ENCODE peak calls at places on chromosome 17, in nine cellular contexts. One of them, this sample, is unnamed.

GRCh38 chr17:31674305-31674704 is 184.7 kb downstream of the COPRS start:
- DNase-seq in naive thymus-derived CD4-positive, alpha-beta T cell: no peak
- DNase-seq in body of pancreas: no peak
- DNase-seq in gastrocnemius medialis: no peak
- DNase-seq in small intestine: no peak
- DNase-seq in RWPE2: no peak
- DNase-seq in adrenal gland: no peak
- DNase-seq in stomach: no peak
- DNase-seq in transverse colon: no peak
- DNase-seq in this sample: no peak

GRCh38 chr17:68562736-68563135 is 38.4 kb downstream of the FAM20A start:
- DNase-seq in transverse colon: no peak
- DNase-seq in gastrocnemius medialis: no peak
- DNase-seq in body of pancreas: no peak
- DNase-seq in small intestine: no peak
- DNase-seq in RWPE2: no peak
- DNase-seq in stomach: no peak
- DNase-seq in adrenal gland: no peak
- DNase-seq in naive thymus-derived CD4-positive, alpha-beta T cell: no peak
- DNase-seq in this sample: no peak

GRCh38 chr17:33494156-33494555 is 201.1 kb upstream of the ASIC2 start:
- DNase-seq in adrenal gland: no peak
- DNase-seq in small intestine: no peak
- DNase-seq in transverse colon: no peak
- DNase-seq in body of pancreas: no peak
- DNase-seq in naive thymus-derived CD4-positive, alpha-beta T cell: no peak
- DNase-seq in stomach: no peak
- DNase-seq in RWPE2: no peak
- DNase-seq in gastrocnemius medialis: no peak
- DNase-seq in this sample: no peak

GRCh38 chr17:62775876-62776275 is 32.2 kb downstream of the MARCHF10 start:
- DNase-seq in small intestine: no peak
- DNase-seq in transverse colon: no peak
- DNase-seq in body of pancreas: no peak
- DNase-seq in adrenal gland: no peak
- DNase-seq in RWPE2: no peak
- DNase-seq in naive thymus-derived CD4-positive, alpha-beta T cell: no peak
- DNase-seq in gastrocnemius medialis: no peak
- DNase-seq in stomach: no peak
- DNase-seq in this sample: no peak

GRCh38 chr17:78883090-78883532 is 19.9 kb downstream of the CEP295NL start:
- DNase-seq in body of pancreas: no peak
- DNase-seq in transverse colon: peak; percentile 63
- DNase-seq in stomach: peak; percentile 69
- DNase-seq in naive thymus-derived CD4-positive, alpha-beta T cell: no peak
- DNase-seq in adrenal gland: no peak
- DNase-seq in RWPE2: no peak
- DNase-seq in small intestine: peak; percentile 85
- DNase-seq in gastrocnemius medialis: peak; percentile 50
- DNase-seq in this sample: no peak

GRCh38 chr17:27390540-27390939 is 65.7 kb upstream of the KSR1 start:
- DNase-seq in RWPE2: no peak
- DNase-seq in body of pancreas: no peak
- DNase-seq in small intestine: no peak
- DNase-seq in naive thymus-derived CD4-positive, alpha-beta T cell: no peak
- DNase-seq in adrenal gland: no peak
- DNase-seq in gastrocnemius medialis: no peak
- DNase-seq in stomach: no peak
- DNase-seq in transverse colon: no peak
- DNase-seq in this sample: no peak

GRCh38 chr17:67129283-67129682 is 84.9 kb downstream of the CACNG1 start:
- DNase-seq in transverse colon: no peak
- DNase-seq in body of pancreas: no peak
- DNase-seq in adrenal gland: no peak
- DNase-seq in naive thymus-derived CD4-positive, alpha-beta T cell: no peak
- DNase-seq in gastrocnemius medialis: no peak
- DNase-seq in RWPE2: no peak
- DNase-seq in stomach: no peak
- DNase-seq in small intestine: no peak
- DNase-seq in this sample: no peak

GRCh38 chr17:30969989-30970680 is 704 bp upstream of the RNF135 start:
- DNase-seq in body of pancreas: peak; percentile 47
- DNase-seq in transverse colon: peak; percentile 52
- DNase-seq in stomach: peak; percentile 26
- DNase-seq in naive thymus-derived CD4-positive, alpha-beta T cell: peak; percentile 18
- DNase-seq in RWPE2: no peak
- DNase-seq in small intestine: peak; percentile 46
- DNase-seq in adrenal gland: no peak
- DNase-seq in gastrocnemius medialis: no peak
- DNase-seq in this sample: no peak

GRCh38 chr17:13230350-13230900 is 212.6 kb upstream of the ELAC2 start:
- DNase-seq in gastrocnemius medialis: no peak
- DNase-seq in small intestine: no peak
- DNase-seq in body of pancreas: no peak
- DNase-seq in transverse colon: no peak
- DNase-seq in naive thymus-derived CD4-positive, alpha-beta T cell: no peak
- DNase-seq in RWPE2: no peak
- DNase-seq in adrenal gland: no peak
- DNase-seq in stomach: no peak
- DNase-seq in this sample: no peak

GRCh38 chr17:16304832-16305231 is 48.4 kb downstream of the CENPV start:
- DNase-seq in RWPE2: no peak
- DNase-seq in stomach: no peak
- DNase-seq in small intestine: peak; percentile 48
- DNase-seq in gastrocnemius medialis: no peak
- DNase-seq in naive thymus-derived CD4-positive, alpha-beta T cell: no peak
- DNase-seq in body of pancreas: no peak
- DNase-seq in transverse colon: no peak
- DNase-seq in adrenal gland: no peak
- DNase-seq in this sample: no peak

GRCh38 chr17:59399914-59400313 is 68.5 kb downstream of the YPEL2 start:
- DNase-seq in body of pancreas: no peak
- DNase-seq in naive thymus-derived CD4-positive, alpha-beta T cell: no peak
- DNase-seq in transverse colon: no peak
- DNase-seq in stomach: no peak
- DNase-seq in small intestine: no peak
- DNase-seq in gastrocnemius medialis: no peak
- DNase-seq in adrenal gland: no peak
- DNase-seq in RWPE2: no peak
- DNase-seq in this sample: no peak

GRCh38 chr17:39926588-39927100 is 757 bp downstream of the ORMDL3 start:
- DNase-seq in RWPE2: no peak
- DNase-seq in transverse colon: peak; percentile 60
- DNase-seq in gastrocnemius medialis: no peak
- DNase-seq in small intestine: peak; percentile 59
- DNase-seq in body of pancreas: peak; percentile 73
- DNase-seq in naive thymus-derived CD4-positive, alpha-beta T cell: peak; percentile 73
- DNase-seq in adrenal gland: no peak
- DNase-seq in stomach: peak; percentile 55
- DNase-seq in this sample: peak; percentile 48

GRCh38 chr17:65005858-65006257 is 50.7 kb downstream of the GNA13 start:
- DNase-seq in body of pancreas: no peak
- DNase-seq in RWPE2: no peak
- DNase-seq in small intestine: no peak
- DNase-seq in adrenal gland: no peak
- DNase-seq in stomach: no peak
- DNase-seq in naive thymus-derived CD4-positive, alpha-beta T cell: no peak
- DNase-seq in gastrocnemius medialis: no peak
- DNase-seq in transverse colon: no peak
- DNase-seq in this sample: no peak

GRCh38 chr17:66942453-66943264 is 21.8 kb upstream of the CACNG4 start:
- DNase-seq in RWPE2: peak; percentile 23
- DNase-seq in gastrocnemius medialis: no peak
- DNase-seq in adrenal gland: no peak
- DNase-seq in body of pancreas: no peak
- DNase-seq in transverse colon: no peak
- DNase-seq in naive thymus-derived CD4-positive, alpha-beta T cell: no peak
- DNase-seq in small intestine: no peak
- DNase-seq in stomach: no peak
- DNase-seq in this sample: no peak

GRCh38 chr17:47853616-47854015 is 2.7 kb upstream of the SP6 start:
- DNase-seq in transverse colon: no peak
- DNase-seq in stomach: no peak
- DNase-seq in gastrocnemius medialis: no peak
- DNase-seq in body of pancreas: no peak
- DNase-seq in naive thymus-derived CD4-positive, alpha-beta T cell: no peak
- DNase-seq in small intestine: no peak
- DNase-seq in RWPE2: no peak
- DNase-seq in adrenal gland: no peak
- DNase-seq in this sample: no peak

GRCh38 chr17:20089795-20090547 is 80.8 kb downstream of the SPECC1 start:
- DNase-seq in small intestine: no peak
- DNase-seq in naive thymus-derived CD4-positive, alpha-beta T cell: no peak
- DNase-seq in gastrocnemius medialis: no peak
- DNase-seq in body of pancreas: no peak
- DNase-seq in RWPE2: no peak
- DNase-seq in transverse colon: no peak
- DNase-seq in adrenal gland: no peak
- DNase-seq in stomach: no peak
- DNase-seq in this sample: no peak

GRCh38 chr17:35726609-35727460 is 4.6 kb upstream of the RASL10B start:
- DNase-seq in small intestine: peak; percentile 58
- DNase-seq in RWPE2: no peak
- DNase-seq in body of pancreas: peak; percentile 66
- DNase-seq in adrenal gland: peak; percentile 21
- DNase-seq in gastrocnemius medialis: no peak
- DNase-seq in stomach: no peak
- DNase-seq in naive thymus-derived CD4-positive, alpha-beta T cell: no peak
- DNase-seq in transverse colon: peak; percentile 50
- DNase-seq in this sample: no peak

GRCh38 chr17:82668024-82668630 is 19.9 kb upstream of the WDR45B start:
- DNase-seq in RWPE2: no peak
- DNase-seq in transverse colon: no peak
- DNase-seq in gastrocnemius medialis: no peak
- DNase-seq in stomach: no peak
- DNase-seq in adrenal gland: no peak
- DNase-seq in naive thymus-derived CD4-positive, alpha-beta T cell: no peak
- DNase-seq in small intestine: no peak
- DNase-seq in body of pancreas: no peak
- DNase-seq in this sample: no peak

GRCh38 chr17:4453821-4454591 is 20.3 kb downstream of the SPNS3 start:
- DNase-seq in RWPE2: no peak
- DNase-seq in transverse colon: no peak
- DNase-seq in small intestine: peak; percentile 25
- DNase-seq in stomach: no peak
- DNase-seq in adrenal gland: no peak
- DNase-seq in gastrocnemius medialis: no peak
- DNase-seq in naive thymus-derived CD4-positive, alpha-beta T cell: no peak
- DNase-seq in body of pancreas: no peak
- DNase-seq in this sample: no peak

GRCh38 chr17:2445638-2446037 is 44.8 kb upstream of the MNT start:
- DNase-seq in adrenal gland: no peak
- DNase-seq in naive thymus-derived CD4-positive, alpha-beta T cell: no peak
- DNase-seq in stomach: no peak
- DNase-seq in gastrocnemius medialis: no peak
- DNase-seq in small intestine: no peak
- DNase-seq in RWPE2: no peak
- DNase-seq in body of pancreas: no peak
- DNase-seq in transverse colon: no peak
- DNase-seq in this sample: no peak
- H3K4me1 ChIP-seq in adrenal gland: no peaks in the 10 kb centered on the region
- H3K4me1 ChIP-seq in naive thymus-derived CD4-positive, alpha-beta T cell: no peaks in the 10 kb centered on the region
- H3K4me1 ChIP-seq in stomach: peaks cover 14% of the 10 kb centered on the region
- H3K4me1 ChIP-seq in gastrocnemius medialis: no peaks in the 10 kb centered on the region
- H3K4me1 ChIP-seq in small intestine: no peaks in the 10 kb centered on the region
- H3K4me1 ChIP-seq in RWPE2: no peaks in the 10 kb centered on the region
- H3K4me1 ChIP-seq in body of pancreas: peaks cover 14% of the 10 kb centered on the region
- H3K4me1 ChIP-seq in transverse colon: peaks cover 8% of the 10 kb centered on the region
- H3K4me1 ChIP-seq in this sample: no peaks in the 10 kb centered on the region

GRCh38 chr17:1019451-1019850 is 22.5 kb downstream of the TIMM22 start:
- DNase-seq in RWPE2: no peak
- DNase-seq in transverse colon: no peak
- DNase-seq in stomach: peak; percentile 72
- DNase-seq in adrenal gland: no peak
- DNase-seq in body of pancreas: no peak
- DNase-seq in naive thymus-derived CD4-positive, alpha-beta T cell: no peak
- DNase-seq in gastrocnemius medialis: no peak
- DNase-seq in small intestine: peak; percentile 44
- DNase-seq in this sample: no peak

GRCh38 chr17:1024076-1024475 is 27.1 kb downstream of the TIMM22 start:
- DNase-seq in adrenal gland: no peak
- DNase-seq in stomach: no peak
- DNase-seq in gastrocnemius medialis: no peak
- DNase-seq in naive thymus-derived CD4-positive, alpha-beta T cell: no peak
- DNase-seq in small intestine: no peak
- DNase-seq in body of pancreas: no peak
- DNase-seq in RWPE2: no peak
- DNase-seq in transverse colon: no peak
- DNase-seq in this sample: no peak

GRCh38 chr17:1018547-1018946 is 21.6 kb downstream of the TIMM22 start:
- DNase-seq in stomach: no peak
- DNase-seq in small intestine: no peak
- DNase-seq in RWPE2: no peak
- DNase-seq in body of pancreas: no peak
- DNase-seq in naive thymus-derived CD4-positive, alpha-beta T cell: no peak
- DNase-seq in gastrocnemius medialis: no peak
- DNase-seq in adrenal gland: no peak
- DNase-seq in transverse colon: no peak
- DNase-seq in this sample: no peak

GRCh38 chr17:1022278-1023024 is 25.5 kb downstream of the TIMM22 start:
- DNase-seq in gastrocnemius medialis: no peak
- DNase-seq in small intestine: no peak
- DNase-seq in transverse colon: no peak
- DNase-seq in RWPE2: no peak
- DNase-seq in adrenal gland: no peak
- DNase-seq in stomach: no peak
- DNase-seq in naive thymus-derived CD4-positive, alpha-beta T cell: no peak
- DNase-seq in body of pancreas: no peak
- DNase-seq in this sample: no peak

GRCh38 chr17:1021147-1021546 is 24.2 kb downstream of the TIMM22 start:
- DNase-seq in small intestine: no peak
- DNase-seq in body of pancreas: no peak
- DNase-seq in adrenal gland: no peak
- DNase-seq in transverse colon: no peak
- DNase-seq in stomach: no peak
- DNase-seq in naive thymus-derived CD4-positive, alpha-beta T cell: no peak
- DNase-seq in gastrocnemius medialis: no peak
- DNase-seq in RWPE2: no peak
- DNase-seq in this sample: no peak
- H3K27ac ChIP-seq in small intestine: no peak overlapping the region
- H3K27ac ChIP-seq in body of pancreas: no peak overlapping the region
- H3K27ac ChIP-seq in adrenal gland: no peak overlapping the region
- H3K27ac ChIP-seq in transverse colon: peak overlapping the region; percentile 21
- H3K27ac ChIP-seq in stomach: peak overlapping the region; percentile 85
- H3K27ac ChIP-seq in naive thymus-derived CD4-positive, alpha-beta T cell: no peak overlapping the region
- H3K27ac ChIP-seq in gastrocnemius medialis: no peak overlapping the region
- H3K27ac ChIP-seq in RWPE2: no peak overlapping the region
- H3K27ac ChIP-seq in this sample: no peak overlapping the region

GRCh38 chr17:44941712-44942331 is 5.8 kb downstream of the KIF18B start:
- DNase-seq in adrenal gland: no peak
- DNase-seq in gastrocnemius medialis: no peak
- DNase-seq in naive thymus-derived CD4-positive, alpha-beta T cell: no peak
- DNase-seq in RWPE2: peak; percentile 51
- DNase-seq in transverse colon: no peak
- DNase-seq in body of pancreas: no peak
- DNase-seq in small intestine: no peak
- DNase-seq in stomach: no peak
- DNase-seq in this sample: no peak
- H3K4me3 ChIP-seq in adrenal gland: no peak overlapping the region
- H3K4me3 ChIP-seq in gastrocnemius medialis: no peak overlapping the region
- H3K4me3 ChIP-seq in naive thymus-derived CD4-positive, alpha-beta T cell: no peak overlapping the region
- H3K4me3 ChIP-seq in RWPE2: no peak overlapping the region
- H3K4me3 ChIP-seq in transverse colon: no peak overlapping the region
- H3K4me3 ChIP-seq in body of pancreas: no peak overlapping the region
- H3K4me3 ChIP-seq in small intestine: no peak overlapping the region
- H3K4me3 ChIP-seq in stomach: no peak overlapping the region
- H3K4me3 ChIP-seq in this sample: no peak overlapping the region

GRCh38 chr17:73285916-73286862 is 24.5 kb upstream of the CPSF4L start:
- DNase-seq in transverse colon: no peak
- DNase-seq in small intestine: no peak
- DNase-seq in body of pancreas: no peak
- DNase-seq in stomach: no peak
- DNase-seq in RWPE2: no peak
- DNase-seq in adrenal gland: no peak
- DNase-seq in naive thymus-derived CD4-positive, alpha-beta T cell: no peak
- DNase-seq in gastrocnemius medialis: no peak
- DNase-seq in this sample: no peak
- H3K4me1 ChIP-seq in transverse colon: peaks cover 76% of the 10 kb centered on the region
- H3K4me1 ChIP-seq in small intestine: peaks cover 13% of the 10 kb centered on the region
- H3K4me1 ChIP-seq in body of pancreas: peaks cover 74% of the 10 kb centered on the region
- H3K4me1 ChIP-seq in stomach: peaks cover 93% of the 10 kb centered on the region
- H3K4me1 ChIP-seq in RWPE2: peaks cover 38% of the 10 kb centered on the region
- H3K4me1 ChIP-seq in adrenal gland: peaks cover 38% of the 10 kb centered on the region
- H3K4me1 ChIP-seq in naive thymus-derived CD4-positive, alpha-beta T cell: no peaks in the 10 kb centered on the region
- H3K4me1 ChIP-seq in gastrocnemius medialis: peaks cover 65% of the 10 kb centered on the region
- H3K4me1 ChIP-seq in this sample: no peaks in the 10 kb centered on the region